ENCODE peak calls at places on chromosomes 5 and 9, in six cellular contexts. One of them, this sample, is unnamed. For H3K4me1, the result is how much of the 10 kb centered on the place peaks cover.

GRCh38 chr9:123368481-123369153 is 12.6 kb downstream of the CRB2 start:
- DNase-seq in adrenal gland: no peak
- DNase-seq in cardiac muscle cell: no peak
- DNase-seq in MM.1S: no peak
- DNase-seq in tibial nerve: no peak
- DNase-seq in Peyer's patch: no peak
- DNase-seq in this sample: no peak

GRCh38 chr5:171127314-171127713 is 181.7 kb upstream of the TLX3 start:
- DNase-seq in adrenal gland: no peak
- DNase-seq in cardiac muscle cell: no peak
- DNase-seq in MM.1S: no peak
- DNase-seq in tibial nerve: no peak
- DNase-seq in Peyer's patch: no peak
- DNase-seq in this sample: no peak

GRCh38 chr9:35051069-35051967 is 21.1 kb downstream of the VCP start:
- DNase-seq in adrenal gland: peak
- DNase-seq in cardiac muscle cell: peak
- DNase-seq in MM.1S: peak
- DNase-seq in tibial nerve: no peak
- DNase-seq in Peyer's patch: peak
- DNase-seq in this sample: no peak

GRCh38 chr5:107213025-107213424 is 457.7 kb downstream of the EFNA5 start:
- DNase-seq in adrenal gland: no peak
- DNase-seq in cardiac muscle cell: no peak
- DNase-seq in MM.1S: no peak
- DNase-seq in tibial nerve: no peak
- DNase-seq in Peyer's patch: no peak
- DNase-seq in this sample: no peak

GRCh38 chr9:123742009-123742767 is 187.7 kb downstream of the DENND1A start:
- DNase-seq in adrenal gland: peak
- DNase-seq in cardiac muscle cell: peak
- DNase-seq in MM.1S: no peak
- DNase-seq in tibial nerve: peak
- DNase-seq in Peyer's patch: no peak
- DNase-seq in this sample: no peak

GRCh38 chr9:111481885-111482636 is 2.1 kb downstream of the ECPAS start:
- DNase-seq in adrenal gland: no peak
- DNase-seq in cardiac muscle cell: no peak
- DNase-seq in MM.1S: no peak
- DNase-seq in tibial nerve: no peak
- DNase-seq in Peyer's patch: no peak
- DNase-seq in this sample: no peak

GRCh38 chr5:55333017-55333416 is 25.2 kb downstream of the MTREX start:
- DNase-seq in adrenal gland: no peak
- DNase-seq in cardiac muscle cell: no peak
- DNase-seq in MM.1S: no peak
- DNase-seq in tibial nerve: no peak
- DNase-seq in Peyer's patch: no peak
- DNase-seq in this sample: no peak

GRCh38 chr9:87212563-87213154 is 265.4 kb upstream of the GAS1 start:
- DNase-seq in adrenal gland: no peak
- DNase-seq in cardiac muscle cell: no peak
- DNase-seq in MM.1S: no peak
- DNase-seq in tibial nerve: no peak
- DNase-seq in Peyer's patch: no peak
- DNase-seq in this sample: no peak

GRCh38 chr5:157918811-157919742 is 60.1 kb upstream of the CLINT1 start:
- DNase-seq in adrenal gland: no peak
- DNase-seq in cardiac muscle cell: no peak
- DNase-seq in MM.1S: no peak
- DNase-seq in tibial nerve: no peak
- DNase-seq in Peyer's patch: no peak
- DNase-seq in this sample: no peak

DNA sequence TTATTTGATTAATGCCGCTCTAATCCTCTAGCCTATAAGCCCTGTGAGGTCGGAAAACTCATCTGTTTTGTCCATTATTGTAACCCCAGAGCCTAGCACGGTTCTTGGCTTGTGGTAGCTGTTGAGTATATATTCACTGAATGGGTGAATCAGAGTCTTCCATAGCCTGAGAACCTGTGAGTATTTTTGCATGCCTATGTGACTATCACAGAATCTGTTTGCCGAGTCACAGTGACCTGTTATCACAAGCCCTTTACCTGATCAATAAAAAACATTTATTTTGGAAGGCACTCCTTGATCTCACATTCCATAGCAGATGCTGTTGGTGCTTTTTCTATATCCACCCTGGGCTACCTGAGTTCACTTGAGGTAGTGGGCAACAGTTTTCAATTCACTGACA is 125.0 kb upstream of the STC2 start:
- DNase-seq in adrenal gland: no peak
- DNase-seq in cardiac muscle cell: no peak
- DNase-seq in MM.1S: no peak
- DNase-seq in tibial nerve: no peak
- DNase-seq in Peyer's patch: no peak
- DNase-seq in this sample: no peak
- H3K27ac ChIP-seq in adrenal gland: no peak
- H3K27ac ChIP-seq in cardiac muscle cell: no peak
- H3K27ac ChIP-seq in MM.1S: no peak
- H3K27ac ChIP-seq in tibial nerve: no peak
- H3K27ac ChIP-seq in Peyer's patch: no peak
- H3K27ac ChIP-seq in this sample: no peak

DNA sequence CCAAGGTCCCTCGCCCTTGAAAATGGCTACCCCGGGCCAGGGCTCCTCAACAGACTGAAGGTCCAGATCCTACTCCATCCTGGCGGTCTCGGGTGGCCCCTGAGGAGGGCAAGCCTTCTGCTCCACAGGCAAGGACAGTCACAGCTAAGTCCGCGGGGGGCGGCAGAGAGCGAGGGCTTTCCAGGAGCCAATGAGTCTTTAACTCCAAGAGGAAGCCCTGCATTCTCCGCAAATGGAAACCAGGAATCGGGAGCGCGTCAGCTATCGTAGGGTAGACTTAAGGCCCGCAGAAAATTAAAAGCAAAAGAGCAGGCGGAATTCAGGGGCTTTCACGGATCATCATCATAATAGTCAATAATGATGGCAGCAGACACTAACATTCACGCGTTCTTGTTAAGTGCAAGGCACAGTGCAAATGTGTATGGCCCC is 87.8 kb upstream of the TNFAIP8 start:
- DNase-seq in adrenal gland: peak
- DNase-seq in cardiac muscle cell: peak
- DNase-seq in MM.1S: peak
- DNase-seq in tibial nerve: peak
- DNase-seq in Peyer's patch: peak
- DNase-seq in this sample: peak
- TF ChIP-seq CTCF in adrenal gland: no peak
- TF ChIP-seq CTCF in cardiac muscle cell: peak
- TF ChIP-seq CTCF in MM.1S: peak
- TF ChIP-seq CTCF in tibial nerve: peak
- TF ChIP-seq CTCF in Peyer's patch: peak
- TF ChIP-seq CTCF in this sample: peak

DNA sequence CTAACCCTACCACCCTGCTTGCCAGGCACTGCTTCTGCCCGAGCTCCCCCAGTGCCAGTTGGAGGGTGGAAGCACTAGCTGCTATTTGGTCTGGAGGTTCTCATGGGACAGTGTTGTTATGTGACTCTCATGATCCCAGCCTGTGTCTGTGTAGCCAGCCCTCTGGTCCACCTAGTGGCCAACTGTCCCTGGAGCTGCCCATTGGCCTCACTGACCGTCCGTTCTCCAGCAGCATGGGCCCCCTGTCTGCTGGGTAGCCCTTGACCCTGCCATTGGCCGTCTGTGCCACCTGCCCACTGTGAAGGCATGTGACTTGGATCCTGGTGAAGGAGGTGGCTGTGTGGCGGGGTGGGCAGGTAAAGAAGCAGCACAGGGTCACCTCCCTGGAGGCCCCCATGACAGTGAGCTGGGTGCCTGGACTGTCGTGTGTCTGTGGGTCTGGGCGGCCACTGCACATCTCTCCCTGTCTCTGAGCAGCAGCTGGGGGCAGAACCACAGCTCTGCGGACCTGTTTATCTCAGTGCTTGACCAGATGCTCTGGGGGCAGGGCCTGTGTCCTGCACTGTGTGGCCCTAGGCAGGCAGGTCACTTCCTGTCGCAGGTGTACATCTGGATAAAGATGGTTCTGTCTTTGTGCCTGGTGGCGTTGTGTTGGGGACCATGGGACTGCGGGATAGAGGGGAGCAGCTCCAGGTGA is 11.4 kb downstream of the PHF2 start:
- DNase-seq in adrenal gland: no peak
- DNase-seq in cardiac muscle cell: no peak
- DNase-seq in MM.1S: no peak
- DNase-seq in tibial nerve: no peak
- DNase-seq in Peyer's patch: no peak
- DNase-seq in this sample: no peak
- H3K4me1 ChIP-seq in adrenal gland: under half
- H3K4me1 ChIP-seq in cardiac muscle cell: under half
- H3K4me1 ChIP-seq in MM.1S: under half
- H3K4me1 ChIP-seq in tibial nerve: under half
- H3K4me1 ChIP-seq in Peyer's patch: under half
- H3K4me1 ChIP-seq in this sample: half or more

GRCh38 chr5:152332696-152333095 is 72.4 kb downstream of the NMUR2 start:
- DNase-seq in adrenal gland: no peak
- DNase-seq in cardiac muscle cell: no peak
- DNase-seq in MM.1S: no peak
- DNase-seq in tibial nerve: no peak
- DNase-seq in Peyer's patch: no peak
- DNase-seq in this sample: no peak

GRCh38 chr5:152331006-152331405 is 74.1 kb downstream of the NMUR2 start:
- DNase-seq in adrenal gland: no peak
- DNase-seq in cardiac muscle cell: no peak
- DNase-seq in MM.1S: no peak
- DNase-seq in tibial nerve: no peak
- DNase-seq in Peyer's patch: no peak
- DNase-seq in this sample: no peak

GRCh38 chr5:152329191-152329590 is 75.9 kb downstream of the NMUR2 start:
- DNase-seq in adrenal gland: no peak
- DNase-seq in cardiac muscle cell: no peak
- DNase-seq in MM.1S: no peak
- DNase-seq in tibial nerve: no peak
- DNase-seq in Peyer's patch: no peak
- DNase-seq in this sample: no peak

GRCh38 chr5:152331718-152332117 is 73.4 kb downstream of the NMUR2 start:
- DNase-seq in adrenal gland: no peak
- DNase-seq in cardiac muscle cell: no peak
- DNase-seq in MM.1S: no peak
- DNase-seq in tibial nerve: no peak
- DNase-seq in Peyer's patch: no peak
- DNase-seq in this sample: no peak

GRCh38 chr5:152329896-152330295 is 75.2 kb downstream of the NMUR2 start:
- DNase-seq in adrenal gland: no peak
- DNase-seq in cardiac muscle cell: no peak
- DNase-seq in MM.1S: no peak
- DNase-seq in tibial nerve: no peak
- DNase-seq in Peyer's patch: no peak
- DNase-seq in this sample: no peak
- H3K27ac ChIP-seq in adrenal gland: no peak
- H3K27ac ChIP-seq in cardiac muscle cell: no peak
- H3K27ac ChIP-seq in MM.1S: no peak
- H3K27ac ChIP-seq in tibial nerve: no peak
- H3K27ac ChIP-seq in Peyer's patch: no peak
- H3K27ac ChIP-seq in this sample: no peak

DNA sequence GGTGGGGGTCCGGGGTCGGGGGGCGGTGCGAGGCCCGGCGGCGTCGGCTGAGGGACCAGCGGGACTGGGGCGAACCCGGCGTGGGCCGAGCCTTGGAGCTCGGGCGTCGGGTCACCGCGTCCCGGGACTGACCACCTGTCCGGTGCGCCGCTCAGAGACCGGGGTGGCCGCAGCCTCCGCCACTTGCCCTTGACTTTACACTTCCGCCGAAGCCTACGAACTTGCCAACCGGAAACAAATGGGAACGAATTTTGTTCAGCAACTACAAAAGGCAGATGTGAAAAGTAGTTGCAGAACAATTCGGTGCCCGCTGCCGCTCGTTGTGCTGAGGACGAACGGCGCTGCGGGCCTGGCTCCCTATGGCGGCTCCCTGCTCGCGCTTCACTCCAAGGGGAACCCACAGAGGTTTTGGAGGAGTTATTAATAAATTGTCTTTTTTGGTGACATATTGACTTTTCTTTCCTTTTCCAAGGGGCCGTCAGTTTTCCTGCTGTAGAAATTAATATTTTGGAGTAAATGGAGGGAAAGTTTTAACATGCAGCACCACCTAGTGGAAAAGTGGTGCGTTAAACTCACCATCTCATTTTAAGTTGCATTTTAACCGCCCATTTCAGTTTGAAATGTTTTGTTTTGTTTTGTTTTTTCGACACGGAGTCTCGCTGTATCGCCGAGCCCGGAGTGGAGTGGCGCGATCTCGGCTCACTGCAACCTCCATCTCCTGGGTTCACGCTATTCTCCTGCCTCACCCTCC is 490 bp downstream of the PCBD2 start:
- DNase-seq in adrenal gland: peak
- DNase-seq in cardiac muscle cell: peak
- DNase-seq in MM.1S: peak
- DNase-seq in tibial nerve: peak
- DNase-seq in Peyer's patch: peak
- DNase-seq in this sample: no peak
- TF ChIP-seq CTCF in adrenal gland: peak
- TF ChIP-seq CTCF in cardiac muscle cell: peak
- TF ChIP-seq CTCF in MM.1S: peak
- TF ChIP-seq CTCF in tibial nerve: peak
- TF ChIP-seq CTCF in Peyer's patch: peak
- TF ChIP-seq CTCF in this sample: peak

This sample was measured in thoracic aorta.